ENCODE peak calls at places on chromosomes 16 and 17, in six cellular contexts. M is EH, A is thoracic aorta, R is RCC 7860, I is RWPE1, E is heart left ventricle. N is an unnamed sample.

GRCh38 chr17:78855561-78856165 is 15.0 kb upstream of the USP36 start:
- DNase-seq in E (peak), A (no peak), I (no peak), R (no peak), M (no peak), N (no peak)

GRCh38 chr16:1915732-1916653 is 2.2 kb downstream of the HS3ST6 start:
- DNase-seq in R (no peak), I (no peak), A (no peak), M (no peak), E (no peak), N (no peak)

GRCh38 chr16:81723098-81723723 is 55.9 kb upstream of the PLCG2 start:
- DNase-seq in E (no peak), A (no peak), R (peak), I (peak), M (peak), N (peak)

GRCh38 chr16:11350531-11351335 is 5.5 kb downstream of the RMI2 start:
- DNase-seq in R (no peak), E (peak), M (peak), I (no peak), A (no peak), N (no peak)

GRCh38 chr16:83365166-83365565 is 442.6 kb upstream of the HSBP1 start:
- DNase-seq in E (no peak), A (no peak), R (no peak), I (peak), M (no peak), N (no peak)

GRCh38 chr16:18805257-18805773 is 4.0 kb upstream of the ARL6IP1 start:
- DNase-seq in I (no peak), R (no peak), A (no peak), M (no peak), E (no peak), N (no peak)

GRCh38 chr17:330993-331701 is 21.5 kb downstream of the RPH3AL start:
- DNase-seq in M (no peak), A (no peak), E (peak), R (no peak), I (no peak), N (no peak)

GRCh38 chr16:87303431-87303930 is 13.7 kb downstream of the C16orf95 start:
- DNase-seq in R (peak), A (no peak), E (no peak), I (no peak), M (peak), N (no peak)

GRCh38 chr17:50841949-50842354 is 6.6 kb downstream of the WFIKKN2 start:
- DNase-seq in A (no peak), E (peak), R (peak), I (peak), M (peak), N (no peak)

GRCh38 chr16:8571061-8571596 is 19.2 kb downstream of the TMEM114 start:
- DNase-seq in R (no peak), E (no peak), I (no peak), M (peak), A (no peak), N (no peak)

GRCh38 chr17:58352843-58353719 is 1.1 kb upstream of the SUPT4H1 start:
- DNase-seq in R (no peak), M (peak), A (no peak), I (no peak), E (no peak), N (no peak)

GRCh38 chr17:57989011-57989345 is 924 bp upstream of the VEZF1 start:
- DNase-seq in M (peak), A (no peak), E (no peak), R (no peak), I (no peak), N (no peak)

GRCh38 chr16:77234611-77235010 is 35.4 kb downstream of the SYCE1L start:
- DNase-seq in R (no peak), E (no peak), M (peak), I (no peak), A (no peak), N (no peak)

GRCh38 chr17:27526603-27527002 is 70.4 kb downstream of the KSR1 start:
- DNase-seq in M (peak), R (no peak), A (no peak), I (no peak), E (no peak), N (no peak)

GRCh38 chr17:44113868-44114840 is 9.3 kb downstream of the HDAC5 start:
- DNase-seq in R (no peak), A (no peak), M (no peak), I (no peak), E (no peak), N (no peak)

GRCh38 chr17:28849281-28849680 is 5.5 kb upstream of the ERAL1 start:
- DNase-seq in I (no peak), E (no peak), A (no peak), M (peak), R (no peak), N (no peak)